ENCODE peak calls at places on chromosomes 6 and 20, in five cellular contexts. One of them, this sample, is unnamed.

GRCh38 chr6:146950351-146950835 is 253.8 kb upstream of the STXBP5 start:
- DNase-seq in effector memory CD4-positive, alpha-beta T cell: no peak
- DNase-seq in astrocyte: no peak
- DNase-seq in brain microvascular endothelial cell: no peak
- DNase-seq in tibial nerve: no peak
- DNase-seq in this sample: no peak

GRCh38 chr6:87393026-87393622 is 14.6 kb upstream of the CFAP206 start:
- DNase-seq in effector memory CD4-positive, alpha-beta T cell: peak; percentile 24
- DNase-seq in astrocyte: peak; percentile 46
- DNase-seq in brain microvascular endothelial cell: peak; percentile 64
- DNase-seq in tibial nerve: peak; percentile 79
- DNase-seq in this sample: no peak

GRCh38 chr6:35487653-35488516 is 9.0 kb downstream of the TEAD3 start:
- DNase-seq in effector memory CD4-positive, alpha-beta T cell: no peak
- DNase-seq in astrocyte: peak; percentile 60
- DNase-seq in brain microvascular endothelial cell: no peak
- DNase-seq in tibial nerve: no peak
- DNase-seq in this sample: peak; percentile 67

GRCh38 chr20:19737025-19737424 is 21.0 kb upstream of the RIN2 start:
- DNase-seq in effector memory CD4-positive, alpha-beta T cell: no peak
- DNase-seq in astrocyte: peak; percentile 31
- DNase-seq in brain microvascular endothelial cell: peak; percentile 32
- DNase-seq in tibial nerve: peak; percentile 26
- DNase-seq in this sample: no peak

GRCh38 chr6:139531148-139531547 is 156.7 kb upstream of the CITED2 start:
- DNase-seq in effector memory CD4-positive, alpha-beta T cell: peak; percentile 32
- DNase-seq in astrocyte: peak; percentile 42
- DNase-seq in brain microvascular endothelial cell: peak; percentile 36
- DNase-seq in tibial nerve: no peak
- DNase-seq in this sample: peak; percentile 68

GRCh38 chr6:52726741-52727535 is 36.3 kb downstream of the GSTA2 start:
- DNase-seq in effector memory CD4-positive, alpha-beta T cell: no peak
- DNase-seq in astrocyte: peak; percentile 22
- DNase-seq in brain microvascular endothelial cell: no peak
- DNase-seq in tibial nerve: no peak
- DNase-seq in this sample: no peak

GRCh38 chr6:41707565-41708200 is 27.7 kb downstream of the TFEB start:
- DNase-seq in effector memory CD4-positive, alpha-beta T cell: peak; percentile 5
- DNase-seq in astrocyte: no peak
- DNase-seq in brain microvascular endothelial cell: no peak
- DNase-seq in tibial nerve: no peak
- DNase-seq in this sample: no peak

GRCh38 chr20:21522479-21523397 is 8.9 kb upstream of the NKX2-2 start:
- DNase-seq in effector memory CD4-positive, alpha-beta T cell: no peak
- DNase-seq in astrocyte: no peak
- DNase-seq in brain microvascular endothelial cell: no peak
- DNase-seq in tibial nerve: no peak
- DNase-seq in this sample: peak; percentile 60

GRCh38 chr20:43913291-43914025 is 1.2 kb upstream of the TOX2 start:
- DNase-seq in effector memory CD4-positive, alpha-beta T cell: no peak
- DNase-seq in astrocyte: no peak
- DNase-seq in brain microvascular endothelial cell: no peak
- DNase-seq in tibial nerve: no peak
- DNase-seq in this sample: no peak

GRCh38 chr20:57001126-57001767 is 265.2 kb downstream of the BMP7 start:
- DNase-seq in effector memory CD4-positive, alpha-beta T cell: no peak
- DNase-seq in astrocyte: no peak
- DNase-seq in brain microvascular endothelial cell: no peak
- DNase-seq in tibial nerve: no peak
- DNase-seq in this sample: no peak

GRCh38 chr6:116255246-116255800 is 1.4 kb upstream of the TSPYL4 start:
- DNase-seq in effector memory CD4-positive, alpha-beta T cell: no peak
- DNase-seq in astrocyte: no peak
- DNase-seq in brain microvascular endothelial cell: no peak
- DNase-seq in tibial nerve: no peak
- DNase-seq in this sample: no peak

GRCh38 chr20:47568019-47568418 is 66.3 kb downstream of the NCOA3 start:
- DNase-seq in effector memory CD4-positive, alpha-beta T cell: no peak
- DNase-seq in astrocyte: peak; percentile 99
- DNase-seq in brain microvascular endothelial cell: peak; percentile 78
- DNase-seq in tibial nerve: no peak
- DNase-seq in this sample: no peak

GRCh38 chr20:17841751-17842191 is 126.8 kb downstream of the SNX5 start:
- DNase-seq in effector memory CD4-positive, alpha-beta T cell: no peak
- DNase-seq in astrocyte: peak; percentile 69
- DNase-seq in brain microvascular endothelial cell: no peak
- DNase-seq in tibial nerve: peak; percentile 58
- DNase-seq in this sample: no peak

GRCh38 chr20:59485576-59486250 is 118.6 kb upstream of the PHACTR3 start:
- DNase-seq in effector memory CD4-positive, alpha-beta T cell: no peak
- DNase-seq in astrocyte: no peak
- DNase-seq in brain microvascular endothelial cell: no peak
- DNase-seq in tibial nerve: no peak
- DNase-seq in this sample: no peak

GRCh38 chr6:157989541-157990289 is 8.1 kb downstream of the SYNJ2 start:
- DNase-seq in effector memory CD4-positive, alpha-beta T cell: no peak
- DNase-seq in astrocyte: peak; percentile 62
- DNase-seq in brain microvascular endothelial cell: no peak
- DNase-seq in tibial nerve: no peak
- DNase-seq in this sample: no peak

GRCh38 chr20:3672864-3673550 is 8.8 kb downstream of the ADAM33 start:
- DNase-seq in effector memory CD4-positive, alpha-beta T cell: no peak
- DNase-seq in astrocyte: no peak
- DNase-seq in brain microvascular endothelial cell: no peak
- DNase-seq in tibial nerve: no peak
- DNase-seq in this sample: no peak

GRCh38 chr20:3677733-3678132 is 4.1 kb downstream of the ADAM33 start:
- DNase-seq in effector memory CD4-positive, alpha-beta T cell: no peak
- DNase-seq in astrocyte: peak; percentile 28
- DNase-seq in brain microvascular endothelial cell: no peak
- DNase-seq in tibial nerve: no peak
- DNase-seq in this sample: no peak

GRCh38 chr20:3674447-3674846 is 7.4 kb downstream of the ADAM33 start:
- DNase-seq in effector memory CD4-positive, alpha-beta T cell: no peak
- DNase-seq in astrocyte: no peak
- DNase-seq in brain microvascular endothelial cell: no peak
- DNase-seq in tibial nerve: no peak
- DNase-seq in this sample: no peak

GRCh38 chr20:3673551-3674070 is 8.2 kb downstream of the ADAM33 start:
- DNase-seq in effector memory CD4-positive, alpha-beta T cell: no peak
- DNase-seq in astrocyte: no peak
- DNase-seq in brain microvascular endothelial cell: no peak
- DNase-seq in tibial nerve: no peak
- DNase-seq in this sample: no peak

DNA sequence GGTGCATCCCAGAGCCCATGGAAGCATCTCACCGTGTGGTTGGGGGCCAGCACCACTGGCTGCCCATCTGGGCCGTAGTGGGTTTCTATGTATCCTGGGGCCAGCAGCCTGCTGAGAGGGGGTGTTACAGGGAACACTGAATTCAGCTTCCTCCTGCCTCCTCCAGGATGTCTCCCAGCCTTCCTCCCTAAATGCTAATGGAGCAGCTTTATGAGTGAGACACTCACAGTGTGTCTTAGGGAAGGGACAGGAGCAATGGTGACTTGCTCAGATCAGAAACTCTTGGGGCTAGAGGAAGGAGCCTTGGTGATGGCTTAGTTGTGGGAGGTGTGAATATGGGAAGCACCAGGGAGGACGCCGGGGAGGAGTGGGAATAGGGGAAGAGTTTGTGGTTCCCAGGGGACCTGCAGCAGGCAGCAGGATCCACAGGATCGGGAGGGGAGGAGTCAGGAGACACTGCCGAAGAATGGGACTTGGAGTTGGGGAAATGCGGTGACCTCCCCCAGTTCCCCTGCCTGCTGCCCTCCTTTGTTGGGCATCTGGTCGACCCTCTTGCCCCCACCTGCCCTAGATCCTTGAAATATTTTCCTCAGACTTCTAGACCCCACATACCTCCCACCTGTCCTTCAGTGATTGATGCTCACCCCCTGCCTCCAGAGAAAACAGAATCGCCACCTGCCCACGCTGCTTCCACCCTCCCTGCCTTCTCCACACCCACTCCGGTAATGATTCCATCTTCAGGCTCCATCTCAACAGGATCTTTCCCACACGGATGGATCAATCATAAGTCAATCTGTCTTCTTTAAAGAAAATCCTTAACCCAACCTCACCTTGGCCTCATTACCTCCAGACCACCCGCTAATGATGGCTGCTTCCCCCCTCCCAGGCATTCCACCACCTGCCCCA is 6.6 kb downstream of the ADAM33 start:
- DNase-seq in effector memory CD4-positive, alpha-beta T cell: no peak
- DNase-seq in astrocyte: no peak
- DNase-seq in brain microvascular endothelial cell: no peak
- DNase-seq in tibial nerve: no peak
- DNase-seq in this sample: no peak
- H3K27me3 ChIP-seq in effector memory CD4-positive, alpha-beta T cell: peaks cover 28% of the 10 kb centered on the region
- H3K27me3 ChIP-seq in astrocyte: peaks cover 27% of the 10 kb centered on the region
- H3K27me3 ChIP-seq in brain microvascular endothelial cell: peaks cover 3% of the 10 kb centered on the region
- H3K27me3 ChIP-seq in tibial nerve: peaks cover 21% of the 10 kb centered on the region
- H3K27me3 ChIP-seq in this sample: peaks cover 5% of the 10 kb centered on the region

GRCh38 chr20:46227275-46227767 is 81.0 kb downstream of the CDH22 start:
- DNase-seq in effector memory CD4-positive, alpha-beta T cell: no peak
- DNase-seq in astrocyte: no peak
- DNase-seq in brain microvascular endothelial cell: no peak
- DNase-seq in tibial nerve: no peak
- DNase-seq in this sample: no peak

GRCh38 chr20:46228671-46229070 is 79.6 kb downstream of the CDH22 start:
- DNase-seq in effector memory CD4-positive, alpha-beta T cell: no peak
- DNase-seq in astrocyte: no peak
- DNase-seq in brain microvascular endothelial cell: no peak
- DNase-seq in tibial nerve: no peak
- DNase-seq in this sample: no peak

GRCh38 chr20:46229478-46229877 is 78.8 kb downstream of the CDH22 start:
- DNase-seq in effector memory CD4-positive, alpha-beta T cell: no peak
- DNase-seq in astrocyte: no peak
- DNase-seq in brain microvascular endothelial cell: no peak
- DNase-seq in tibial nerve: no peak
- DNase-seq in this sample: no peak

GRCh38 chr20:46232575-46232974 is 75.7 kb downstream of the CDH22 start:
- DNase-seq in effector memory CD4-positive, alpha-beta T cell: no peak
- DNase-seq in astrocyte: no peak
- DNase-seq in brain microvascular endothelial cell: no peak
- DNase-seq in tibial nerve: no peak
- DNase-seq in this sample: no peak

DNA sequence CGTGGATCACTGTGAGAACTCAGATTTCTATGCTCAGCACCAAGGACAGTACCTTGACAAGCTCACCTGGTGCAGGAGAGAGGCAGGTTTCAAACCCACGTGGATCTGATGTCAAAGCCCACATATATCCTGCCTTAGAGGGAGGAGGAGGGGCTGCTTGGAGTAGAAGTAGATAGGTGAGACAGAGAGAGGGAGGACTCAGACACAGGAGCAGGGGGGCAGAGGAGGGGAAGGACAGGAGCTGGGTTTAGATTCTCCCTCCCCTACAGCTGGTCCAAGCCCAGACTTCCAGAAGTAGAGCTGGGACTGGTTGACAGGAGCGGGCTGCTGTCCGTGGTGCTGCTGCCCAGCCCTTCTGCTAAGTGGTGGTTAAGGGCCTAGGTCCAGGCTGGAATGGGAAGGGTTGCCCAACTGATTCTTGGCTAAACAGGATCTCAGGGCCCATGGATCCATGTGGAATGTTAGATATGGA is 77.5 kb downstream of the CDH22 start:
- DNase-seq in effector memory CD4-positive, alpha-beta T cell: no peak
- DNase-seq in astrocyte: peak; percentile 15
- DNase-seq in brain microvascular endothelial cell: peak; percentile 42
- DNase-seq in tibial nerve: no peak
- DNase-seq in this sample: no peak
- H3K27me3 ChIP-seq in effector memory CD4-positive, alpha-beta T cell: no peaks in the 10 kb centered on the region
- H3K27me3 ChIP-seq in astrocyte: peaks cover 4% of the 10 kb centered on the region
- H3K27me3 ChIP-seq in brain microvascular endothelial cell: no peaks in the 10 kb centered on the region
- H3K27me3 ChIP-seq in tibial nerve: peaks cover 26% of the 10 kb centered on the region
- H3K27me3 ChIP-seq in this sample: no peaks in the 10 kb centered on the region

GRCh38 chr6:100447900-100448700 is 16.6 kb downstream of the SIM1 start:
- DNase-seq in effector memory CD4-positive, alpha-beta T cell: no peak
- DNase-seq in astrocyte: no peak
- DNase-seq in brain microvascular endothelial cell: no peak
- DNase-seq in tibial nerve: no peak
- DNase-seq in this sample: no peak

GRCh38 chr6:100449239-100449691 is 15.5 kb downstream of the SIM1 start:
- DNase-seq in effector memory CD4-positive, alpha-beta T cell: no peak
- DNase-seq in astrocyte: no peak
- DNase-seq in brain microvascular endothelial cell: no peak
- DNase-seq in tibial nerve: no peak
- DNase-seq in this sample: no peak

GRCh38 chr6:100446922-100447899 is 17.5 kb downstream of the SIM1 start:
- DNase-seq in effector memory CD4-positive, alpha-beta T cell: no peak
- DNase-seq in astrocyte: no peak
- DNase-seq in brain microvascular endothelial cell: no peak
- DNase-seq in tibial nerve: no peak
- DNase-seq in this sample: no peak

GRCh38 chr6:100446115-100446921 is 18.4 kb downstream of the SIM1 start:
- DNase-seq in effector memory CD4-positive, alpha-beta T cell: no peak
- DNase-seq in astrocyte: no peak
- DNase-seq in brain microvascular endothelial cell: no peak
- DNase-seq in tibial nerve: no peak
- DNase-seq in this sample: no peak

DNA sequence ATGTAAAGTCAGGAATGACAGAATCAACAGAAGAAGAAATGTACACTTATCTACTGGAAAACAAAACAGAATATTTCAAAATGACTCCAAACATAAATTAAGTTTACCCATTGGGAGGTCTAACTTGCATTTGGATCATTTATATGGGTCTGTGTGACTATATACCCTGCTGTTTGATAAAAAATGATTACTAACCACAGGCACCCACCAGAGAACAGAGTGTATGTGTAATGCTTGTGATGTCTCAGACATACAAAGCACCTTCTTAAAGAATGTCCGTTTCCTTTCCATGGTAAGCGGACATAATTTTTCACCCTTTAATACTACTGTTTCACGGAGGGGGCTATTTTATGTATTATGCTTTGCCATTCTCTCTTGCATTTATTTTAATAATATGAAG is 19.2 kb downstream of the SIM1 start:
- DNase-seq in effector memory CD4-positive, alpha-beta T cell: no peak
- DNase-seq in astrocyte: no peak
- DNase-seq in brain microvascular endothelial cell: no peak
- DNase-seq in tibial nerve: no peak
- DNase-seq in this sample: no peak
- H3K27me3 ChIP-seq in effector memory CD4-positive, alpha-beta T cell: peaks cover 11% of the 10 kb centered on the region
- H3K27me3 ChIP-seq in astrocyte: peaks cover 65% of the 10 kb centered on the region
- H3K27me3 ChIP-seq in brain microvascular endothelial cell: peaks cover 58% of the 10 kb centered on the region
- H3K27me3 ChIP-seq in tibial nerve: peaks cover 96% of the 10 kb centered on the region
- H3K27me3 ChIP-seq in this sample: peaks cover 20% of the 10 kb centered on the region

GRCh38 chr20:45087115-45087785 is 13.7 kb downstream of the KCNS1 start:
- DNase-seq in effector memory CD4-positive, alpha-beta T cell: no peak
- DNase-seq in astrocyte: no peak
- DNase-seq in brain microvascular endothelial cell: no peak
- DNase-seq in tibial nerve: no peak
- DNase-seq in this sample: no peak

GRCh38 chr20:45085289-45085688 is 15.6 kb downstream of the KCNS1 start:
- DNase-seq in effector memory CD4-positive, alpha-beta T cell: no peak
- DNase-seq in astrocyte: no peak
- DNase-seq in brain microvascular endothelial cell: no peak
- DNase-seq in tibial nerve: no peak
- DNase-seq in this sample: no peak

GRCh38 chr20:45087814-45088213 is 13.1 kb downstream of the KCNS1 start:
- DNase-seq in effector memory CD4-positive, alpha-beta T cell: no peak
- DNase-seq in astrocyte: peak; percentile 58
- DNase-seq in brain microvascular endothelial cell: no peak
- DNase-seq in tibial nerve: no peak
- DNase-seq in this sample: no peak

GRCh38 chr20:45088247-45088646 is 12.7 kb downstream of the KCNS1 start:
- DNase-seq in effector memory CD4-positive, alpha-beta T cell: no peak
- DNase-seq in astrocyte: peak; percentile 89
- DNase-seq in brain microvascular endothelial cell: peak; percentile 11
- DNase-seq in tibial nerve: no peak
- DNase-seq in this sample: no peak

GRCh38 chr20:45085867-45086266 is 15.1 kb downstream of the KCNS1 start:
- DNase-seq in effector memory CD4-positive, alpha-beta T cell: no peak
- DNase-seq in astrocyte: no peak
- DNase-seq in brain microvascular endothelial cell: no peak
- DNase-seq in tibial nerve: no peak
- DNase-seq in this sample: no peak
- H3K27me3 ChIP-seq in effector memory CD4-positive, alpha-beta T cell: no peaks in the 10 kb centered on the region
- H3K27me3 ChIP-seq in astrocyte: no peaks in the 10 kb centered on the region
- H3K27me3 ChIP-seq in brain microvascular endothelial cell: no peaks in the 10 kb centered on the region
- H3K27me3 ChIP-seq in tibial nerve: no peaks in the 10 kb centered on the region
- H3K27me3 ChIP-seq in this sample: no peaks in the 10 kb centered on the region